ENCODE peak calls at places on chromosomes 16 and 17, in nine cellular contexts. H is nephron progenitor cell, Z is B cell, T is NCI-H1417 treated with DMSO at 0.1 percent for 48 hours, D is HEK293T, X is T-helper 2 cell, E is cardiac muscle cell, N is NCI-H2107, R is GM20000. W is an unnamed sample.

GRCh38 chr16:56869513-56870270 is 4.7 kb downstream of the SLC12A3 start:
- DNase-seq in X (no peak), E (no peak), R (peak), T (no peak), N (no peak), D (peak), Z (peak), H (no peak), W (no peak)

GRCh38 chr17:63116967-63117366 is 150.9 kb downstream of the TANC2 start:
- DNase-seq in H (peak), D (no peak), R (no peak), N (no peak), T (peak), X (no peak), E (no peak), Z (no peak), W (peak)

GRCh38 chr17:73691321-73691766 is 47.1 kb upstream of the SDK2 start:
- DNase-seq in X (no peak), E (no peak), R (no peak), T (no peak), Z (no peak), H (no peak), D (no peak), N (no peak), W (no peak)

GRCh38 chr16:3266873-3267537 is 10.6 kb upstream of the MEFV start:
- DNase-seq in N (no peak), X (no peak), R (no peak), H (no peak), Z (peak), D (peak), T (no peak), E (peak), W (peak)

GRCh38 chr17:82301916-82302497 is 15.4 kb downstream of the CD7 start:
- DNase-seq in T (no peak), Z (peak), X (peak), D (no peak), E (no peak), H (no peak), R (peak), N (no peak), W (no peak)

GRCh38 chr17:5825717-5826330 is 241.5 kb upstream of the NLRP1 start:
- DNase-seq in X (no peak), R (no peak), Z (no peak), N (no peak), E (no peak), T (no peak), H (peak), D (no peak), W (no peak)

GRCh38 chr17:4998027-4998665 is 396 bp downstream of the KIF1C start:
- DNase-seq in R (peak), D (peak), T (no peak), N (no peak), E (peak), X (no peak), H (peak), Z (no peak), W (no peak)

GRCh38 chr17:62080647-62081046 is 15.6 kb upstream of the MED13 start:
- DNase-seq in N (no peak), H (no peak), T (no peak), E (no peak), X (no peak), Z (no peak), R (no peak), D (no peak), W (no peak)

GRCh38 chr16:53018834-53019416 is 33.8 kb downstream of the CHD9NB start:
- DNase-seq in R (no peak), X (no peak), Z (no peak), N (no peak), T (no peak), H (no peak), E (no peak), D (no peak), W (no peak)

GRCh38 chr16:49350265-49351103 is 23.1 kb upstream of the C16orf78 start:
- DNase-seq in N (no peak), E (peak), Z (peak), H (peak), X (no peak), R (peak), D (peak), T (no peak), W (peak)

GRCh38 chr16:648071-648785 is 937 bp upstream of the WDR90 start:
- DNase-seq in Z (no peak), T (no peak), N (no peak), E (peak), H (no peak), R (peak), D (peak), X (no peak), W (peak)

GRCh38 chr17:35804658-35805192 is 4.6 kb upstream of the TAF15 start:
- DNase-seq in N (peak), Z (peak), D (peak), R (peak), E (peak), H (peak), T (no peak), X (peak), W (peak)

GRCh38 chr17:70961341-70961740 is 792.0 kb downstream of the KCNJ2 start:
- DNase-seq in H (no peak), E (no peak), R (no peak), D (no peak), X (no peak), T (no peak), Z (no peak), N (no peak), W (no peak)

GRCh38 chr17:27339836-27340550 is 46.1 kb downstream of the WSB1 start:
- DNase-seq in D (no peak), Z (no peak), H (no peak), X (no peak), R (no peak), N (no peak), E (no peak), T (no peak), W (no peak)

GRCh38 chr17:76123749-76124581 is 17.1 kb downstream of the FOXJ1 start:
- DNase-seq in R (peak), H (no peak), X (no peak), E (no peak), N (no peak), T (no peak), D (no peak), Z (no peak), W (no peak)

GRCh38 chr16:7025616-7026190 is 306.9 kb upstream of the RBFOX1 start:
- DNase-seq in D (peak), N (peak), T (no peak), X (no peak), E (peak), R (peak), Z (peak), H (peak), W (peak)

W was measured in NCI-H2227 treated with DMSO at 0.1 percent for 48 hours.